ENCODE peak calls at places on chromosome 17, in nine cellular contexts. One of them, this sample, is unnamed.
A peak's percentile ranks its signal among the peaks of the same experiment; 100 is the strongest.

GRCh38 chr17:31581491-31581890 is 190.0 kb downstream of the RAB11FIP4 start:
- DNase-seq in HCT116: no peak
- DNase-seq in BE2C: no peak
- DNase-seq in Peyer's patch: no peak
- DNase-seq in adrenal gland: peak; percentile 41
- DNase-seq in AG04449: no peak
- DNase-seq in esophagus muscularis mucosa: no peak
- DNase-seq in cardiac fibroblast: no peak
- DNase-seq in bronchial epithelial cell: no peak
- DNase-seq in this sample: no peak

GRCh38 chr17:21275047-21275578 is 9.4 kb upstream of the MAP2K3 start:
- DNase-seq in HCT116: no peak
- DNase-seq in BE2C: peak; percentile 37
- DNase-seq in Peyer's patch: no peak
- DNase-seq in adrenal gland: no peak
- DNase-seq in AG04449: no peak
- DNase-seq in esophagus muscularis mucosa: no peak
- DNase-seq in cardiac fibroblast: no peak
- DNase-seq in bronchial epithelial cell: no peak
- DNase-seq in this sample: no peak

GRCh38 chr17:42038221-42038973 is 12.0 kb downstream of the C17orf113 start:
- DNase-seq in HCT116: no peak
- DNase-seq in BE2C: no peak
- DNase-seq in Peyer's patch: no peak
- DNase-seq in adrenal gland: no peak
- DNase-seq in AG04449: no peak
- DNase-seq in esophagus muscularis mucosa: no peak
- DNase-seq in cardiac fibroblast: no peak
- DNase-seq in bronchial epithelial cell: no peak
- DNase-seq in this sample: no peak

GRCh38 chr17:29733151-29733550 is 110.4 kb upstream of the CORO6 start:
- DNase-seq in HCT116: no peak
- DNase-seq in BE2C: no peak
- DNase-seq in Peyer's patch: no peak
- DNase-seq in adrenal gland: no peak
- DNase-seq in AG04449: no peak
- DNase-seq in esophagus muscularis mucosa: peak; percentile 72
- DNase-seq in cardiac fibroblast: peak; percentile 52
- DNase-seq in bronchial epithelial cell: peak; percentile 54
- DNase-seq in this sample: no peak

GRCh38 chr17:32596666-32597065 is 109.9 kb downstream of the CDK5R1 start:
- DNase-seq in HCT116: no peak
- DNase-seq in BE2C: no peak
- DNase-seq in Peyer's patch: no peak
- DNase-seq in adrenal gland: no peak
- DNase-seq in AG04449: no peak
- DNase-seq in esophagus muscularis mucosa: no peak
- DNase-seq in cardiac fibroblast: no peak
- DNase-seq in bronchial epithelial cell: no peak
- DNase-seq in this sample: no peak

GRCh38 chr17:7029659-7030058 is 6.2 kb upstream of the SLC16A13 start:
- DNase-seq in HCT116: no peak
- DNase-seq in BE2C: no peak
- DNase-seq in Peyer's patch: no peak
- DNase-seq in adrenal gland: no peak
- DNase-seq in AG04449: no peak
- DNase-seq in esophagus muscularis mucosa: no peak
- DNase-seq in cardiac fibroblast: no peak
- DNase-seq in bronchial epithelial cell: no peak
- DNase-seq in this sample: no peak

GRCh38 chr17:2025622-2026309 is 632 bp upstream of the RTN4RL1 start:
- DNase-seq in HCT116: no peak
- DNase-seq in BE2C: peak; percentile 76
- DNase-seq in Peyer's patch: peak; percentile 80
- DNase-seq in adrenal gland: peak; percentile 88
- DNase-seq in AG04449: no peak
- DNase-seq in esophagus muscularis mucosa: no peak
- DNase-seq in cardiac fibroblast: peak; percentile 68
- DNase-seq in bronchial epithelial cell: peak; percentile 55
- DNase-seq in this sample: no peak

GRCh38 chr17:64507418-64507766 is 615 bp downstream of the CEP95 start:
- DNase-seq in HCT116: no peak
- DNase-seq in BE2C: peak; percentile 36
- DNase-seq in Peyer's patch: no peak
- DNase-seq in adrenal gland: peak; percentile 53
- DNase-seq in AG04449: no peak
- DNase-seq in esophagus muscularis mucosa: no peak
- DNase-seq in cardiac fibroblast: peak; percentile 82
- DNase-seq in bronchial epithelial cell: peak; percentile 69
- DNase-seq in this sample: no peak

GRCh38 chr17:82935944-82936767 is 96.3 kb upstream of the ZNF750 start:
- DNase-seq in HCT116: no peak
- DNase-seq in BE2C: no peak
- DNase-seq in Peyer's patch: peak; percentile 16
- DNase-seq in adrenal gland: no peak
- DNase-seq in AG04449: no peak
- DNase-seq in esophagus muscularis mucosa: no peak
- DNase-seq in cardiac fibroblast: no peak
- DNase-seq in bronchial epithelial cell: no peak
- DNase-seq in this sample: no peak

GRCh38 chr17:38727661-38728220 is 2.4 kb upstream of the CISD3 start:
- DNase-seq in HCT116: no peak
- DNase-seq in BE2C: no peak
- DNase-seq in Peyer's patch: no peak
- DNase-seq in adrenal gland: no peak
- DNase-seq in AG04449: no peak
- DNase-seq in esophagus muscularis mucosa: no peak
- DNase-seq in cardiac fibroblast: no peak
- DNase-seq in bronchial epithelial cell: no peak
- DNase-seq in this sample: no peak

GRCh38 chr17:31495049-31495885 is 103.8 kb downstream of the RAB11FIP4 start:
- DNase-seq in HCT116: no peak
- DNase-seq in BE2C: no peak
- DNase-seq in Peyer's patch: no peak
- DNase-seq in adrenal gland: no peak
- DNase-seq in AG04449: no peak
- DNase-seq in esophagus muscularis mucosa: no peak
- DNase-seq in cardiac fibroblast: no peak
- DNase-seq in bronchial epithelial cell: peak; percentile 62
- DNase-seq in this sample: no peak

GRCh38 chr17:14301761-14302401 is 1.0 kb downstream of the HS3ST3B1 start:
- DNase-seq in HCT116: no peak
- DNase-seq in BE2C: no peak
- DNase-seq in Peyer's patch: peak; percentile 61
- DNase-seq in adrenal gland: peak; percentile 55
- DNase-seq in AG04449: no peak
- DNase-seq in esophagus muscularis mucosa: no peak
- DNase-seq in cardiac fibroblast: peak; percentile 51
- DNase-seq in bronchial epithelial cell: no peak
- DNase-seq in this sample: no peak

GRCh38 chr17:44797809-44798208 is 32.3 kb downstream of the GJC1 start:
- DNase-seq in HCT116: no peak
- DNase-seq in BE2C: no peak
- DNase-seq in Peyer's patch: no peak
- DNase-seq in adrenal gland: no peak
- DNase-seq in AG04449: no peak
- DNase-seq in esophagus muscularis mucosa: no peak
- DNase-seq in cardiac fibroblast: no peak
- DNase-seq in bronchial epithelial cell: no peak
- DNase-seq in this sample: no peak

GRCh38 chr17:15436399-15437369 is 30.7 kb downstream of the CDRT4 start:
- DNase-seq in HCT116: peak; percentile 46
- DNase-seq in BE2C: peak; percentile 38
- DNase-seq in Peyer's patch: peak; percentile 76
- DNase-seq in adrenal gland: peak; percentile 60
- DNase-seq in AG04449: no peak
- DNase-seq in esophagus muscularis mucosa: no peak
- DNase-seq in cardiac fibroblast: peak; percentile 82
- DNase-seq in bronchial epithelial cell: peak; percentile 9
- DNase-seq in this sample: no peak

GRCh38 chr17:51000835-51001638 is 119.6 kb downstream of the SPAG9 start:
- DNase-seq in HCT116: peak; percentile 61
- DNase-seq in BE2C: peak; percentile 25
- DNase-seq in Peyer's patch: no peak
- DNase-seq in adrenal gland: no peak
- DNase-seq in AG04449: no peak
- DNase-seq in esophagus muscularis mucosa: no peak
- DNase-seq in cardiac fibroblast: peak; percentile 87
- DNase-seq in bronchial epithelial cell: peak; percentile 64
- DNase-seq in this sample: peak; percentile 42

GRCh38 chr17:7468814-7469438 is 10.5 kb downstream of the ZBTB4 start:
- DNase-seq in HCT116: no peak
- DNase-seq in BE2C: no peak
- DNase-seq in Peyer's patch: no peak
- DNase-seq in adrenal gland: no peak
- DNase-seq in AG04449: no peak
- DNase-seq in esophagus muscularis mucosa: no peak
- DNase-seq in cardiac fibroblast: no peak
- DNase-seq in bronchial epithelial cell: no peak
- DNase-seq in this sample: no peak

GRCh38 chr17:41665566-41666335 is 22.9 kb upstream of the EIF1 start:
- DNase-seq in HCT116: peak; percentile 66
- DNase-seq in BE2C: peak; percentile 94
- DNase-seq in Peyer's patch: peak; percentile 94
- DNase-seq in adrenal gland: peak; percentile 88
- DNase-seq in AG04449: no peak
- DNase-seq in esophagus muscularis mucosa: peak; percentile 93
- DNase-seq in cardiac fibroblast: peak; percentile 86
- DNase-seq in bronchial epithelial cell: peak; percentile 77
- DNase-seq in this sample: no peak

GRCh38 chr17:55274371-55275255 is 9.9 kb downstream of the HLF start:
- DNase-seq in HCT116: no peak
- DNase-seq in BE2C: no peak
- DNase-seq in Peyer's patch: no peak
- DNase-seq in adrenal gland: peak; percentile 49
- DNase-seq in AG04449: no peak
- DNase-seq in esophagus muscularis mucosa: no peak
- DNase-seq in cardiac fibroblast: no peak
- DNase-seq in bronchial epithelial cell: no peak
- DNase-seq in this sample: no peak

GRCh38 chr17:17749921-17750320 is 68.7 kb downstream of the RAI1 start:
- DNase-seq in HCT116: peak; percentile 42
- DNase-seq in BE2C: peak; percentile 76
- DNase-seq in Peyer's patch: no peak
- DNase-seq in adrenal gland: peak; percentile 57
- DNase-seq in AG04449: no peak
- DNase-seq in esophagus muscularis mucosa: no peak
- DNase-seq in cardiac fibroblast: peak; percentile 54
- DNase-seq in bronchial epithelial cell: peak; percentile 76
- DNase-seq in this sample: no peak

GRCh38 chr17:53630115-53630514 is 192.6 kb upstream of the KIF2B start:
- DNase-seq in HCT116: no peak
- DNase-seq in BE2C: no peak
- DNase-seq in Peyer's patch: no peak
- DNase-seq in adrenal gland: no peak
- DNase-seq in AG04449: no peak
- DNase-seq in esophagus muscularis mucosa: no peak
- DNase-seq in cardiac fibroblast: no peak
- DNase-seq in bronchial epithelial cell: no peak
- DNase-seq in this sample: no peak

GRCh38 chr17:16653367-16654041 is at the start of gene ZNF624:
- DNase-seq in HCT116: peak; percentile 92
- DNase-seq in BE2C: peak; percentile 87
- DNase-seq in Peyer's patch: peak; percentile 97
- DNase-seq in adrenal gland: peak; percentile 97
- DNase-seq in AG04449: peak; percentile 34
- DNase-seq in esophagus muscularis mucosa: peak; percentile 97
- DNase-seq in cardiac fibroblast: peak; percentile 95
- DNase-seq in bronchial epithelial cell: peak; percentile 86
- DNase-seq in this sample: peak; percentile 76

GRCh38 chr17:16649585-16649984 is 4.1 kb downstream of the ZNF624 start:
- DNase-seq in HCT116: no peak
- DNase-seq in BE2C: no peak
- DNase-seq in Peyer's patch: no peak
- DNase-seq in adrenal gland: no peak
- DNase-seq in AG04449: no peak
- DNase-seq in esophagus muscularis mucosa: no peak
- DNase-seq in cardiac fibroblast: no peak
- DNase-seq in bronchial epithelial cell: no peak
- DNase-seq in this sample: no peak

GRCh38 chr17:16652847-16653366 is 743 bp downstream of the ZNF624 start:
- DNase-seq in HCT116: peak; percentile 6
- DNase-seq in BE2C: no peak
- DNase-seq in Peyer's patch: no peak
- DNase-seq in adrenal gland: no peak
- DNase-seq in AG04449: no peak
- DNase-seq in esophagus muscularis mucosa: no peak
- DNase-seq in cardiac fibroblast: no peak
- DNase-seq in bronchial epithelial cell: peak; percentile 52
- DNase-seq in this sample: no peak

GRCh38 chr17:16652252-16652651 is 1.4 kb downstream of the ZNF624 start:
- DNase-seq in HCT116: no peak
- DNase-seq in BE2C: no peak
- DNase-seq in Peyer's patch: no peak
- DNase-seq in adrenal gland: no peak
- DNase-seq in AG04449: no peak
- DNase-seq in esophagus muscularis mucosa: no peak
- DNase-seq in cardiac fibroblast: no peak
- DNase-seq in bronchial epithelial cell: no peak
- DNase-seq in this sample: no peak
- H3K4me3 ChIP-seq in HCT116: peak overlapping the region; percentile 59
- H3K4me3 ChIP-seq in BE2C: no peak overlapping the region
- H3K4me3 ChIP-seq in Peyer's patch: no peak overlapping the region
- H3K4me3 ChIP-seq in adrenal gland: no peak overlapping the region
- H3K4me3 ChIP-seq in AG04449: peak overlapping the region; percentile 75
- H3K4me3 ChIP-seq in esophagus muscularis mucosa: no peak overlapping the region
- H3K4me3 ChIP-seq in cardiac fibroblast: no peak overlapping the region
- H3K4me3 ChIP-seq in bronchial epithelial cell: no peak overlapping the region
- H3K4me3 ChIP-seq in this sample: no peak overlapping the region

GRCh38 chr17:78342438-78343098 is 17.3 kb downstream of the SOCS3 start:
- DNase-seq in HCT116: peak; percentile 65
- DNase-seq in BE2C: no peak
- DNase-seq in Peyer's patch: no peak
- DNase-seq in adrenal gland: peak; percentile 75
- DNase-seq in AG04449: no peak
- DNase-seq in esophagus muscularis mucosa: no peak
- DNase-seq in cardiac fibroblast: peak; percentile 93
- DNase-seq in bronchial epithelial cell: peak; percentile 81
- DNase-seq in this sample: no peak
- H3K4me3 ChIP-seq in HCT116: peak overlapping the region; percentile 42
- H3K4me3 ChIP-seq in BE2C: peak overlapping the region; percentile 50
- H3K4me3 ChIP-seq in Peyer's patch: peak overlapping the region; percentile 27
- H3K4me3 ChIP-seq in adrenal gland: no peak overlapping the region
- H3K4me3 ChIP-seq in AG04449: peak overlapping the region; percentile 25
- H3K4me3 ChIP-seq in esophagus muscularis mucosa: peak overlapping the region; percentile 52
- H3K4me3 ChIP-seq in cardiac fibroblast: peak overlapping the region; percentile 41
- H3K4me3 ChIP-seq in bronchial epithelial cell: peak overlapping the region; percentile 7
- H3K4me3 ChIP-seq in this sample: peak overlapping the region; percentile 47

GRCh38 chr17:68289473-68289872 is 1.5 kb downstream of the SLC16A6 start:
- DNase-seq in HCT116: no peak
- DNase-seq in BE2C: no peak
- DNase-seq in Peyer's patch: no peak
- DNase-seq in adrenal gland: no peak
- DNase-seq in AG04449: no peak
- DNase-seq in esophagus muscularis mucosa: no peak
- DNase-seq in cardiac fibroblast: no peak
- DNase-seq in bronchial epithelial cell: peak; percentile 71
- DNase-seq in this sample: no peak
- H3K4me3 ChIP-seq in HCT116: no peak overlapping the region
- H3K4me3 ChIP-seq in BE2C: peak overlapping the region; percentile 72
- H3K4me3 ChIP-seq in Peyer's patch: no peak overlapping the region
- H3K4me3 ChIP-seq in adrenal gland: no peak overlapping the region
- H3K4me3 ChIP-seq in AG04449: no peak overlapping the region
- H3K4me3 ChIP-seq in esophagus muscularis mucosa: no peak overlapping the region
- H3K4me3 ChIP-seq in cardiac fibroblast: no peak overlapping the region
- H3K4me3 ChIP-seq in bronchial epithelial cell: no peak overlapping the region
- H3K4me3 ChIP-seq in this sample: no peak overlapping the region

GRCh38 chr17:4364622-4365041 is 1.8 kb downstream of the UBE2G1 start:
- DNase-seq in HCT116: no peak
- DNase-seq in BE2C: no peak
- DNase-seq in Peyer's patch: no peak
- DNase-seq in adrenal gland: no peak
- DNase-seq in AG04449: no peak
- DNase-seq in esophagus muscularis mucosa: no peak
- DNase-seq in cardiac fibroblast: no peak
- DNase-seq in bronchial epithelial cell: no peak
- DNase-seq in this sample: no peak
- H3K4me3 ChIP-seq in HCT116: peak overlapping the region; percentile 67
- H3K4me3 ChIP-seq in BE2C: peak overlapping the region; percentile 68
- H3K4me3 ChIP-seq in Peyer's patch: peak overlapping the region; percentile 77
- H3K4me3 ChIP-seq in adrenal gland: peak overlapping the region; percentile 76
- H3K4me3 ChIP-seq in AG04449: peak overlapping the region; percentile 75
- H3K4me3 ChIP-seq in esophagus muscularis mucosa: peak overlapping the region; percentile 85
- H3K4me3 ChIP-seq in cardiac fibroblast: peak overlapping the region; percentile 82
- H3K4me3 ChIP-seq in bronchial epithelial cell: peak overlapping the region; percentile 91
- H3K4me3 ChIP-seq in this sample: peak overlapping the region; percentile 72